ENCODE peak calls at places on chromosomes 12 and 14, in seven cellular contexts. T, I, X, U, V, S and H are unnamed samples.

GRCh38 chr12:114221136-114221838 is 184.7 kb downstream of the TBX5 start:
- DNase-seq in T (no peak), I (no peak), X (peak; percentile 62), U (no peak), V (no peak), S (no peak), H (no peak)

GRCh38 chr14:105902131-105902898 is 375.9 kb downstream of the TMEM121 start:
- DNase-seq in T (no peak), I (no peak), X (no peak), U (no peak), V (no peak), S (no peak), H (no peak)

GRCh38 chr12:22271036-22271435 is 63.5 kb downstream of the ST8SIA1 start:
- DNase-seq in T (no peak), I (peak; percentile 36), X (peak; percentile 89), U (no peak), V (no peak), S (no peak), H (no peak)

GRCh38 chr12:66960704-66961690 is 282.1 kb upstream of the GRIP1 start:
- DNase-seq in T (no peak), I (no peak), X (no peak), U (peak; percentile 32), V (no peak), S (no peak), H (no peak)

GRCh38 chr14:92635896-92636295 is 112.5 kb downstream of the LGMN start:
- DNase-seq in T (peak; percentile 12), I (no peak), X (no peak), U (no peak), V (no peak), S (no peak), H (no peak)

GRCh38 chr14:22837059-22837749 is 819 bp downstream of the MMP14 start:
- DNase-seq in T (peak; percentile 83), I (no peak), X (peak; percentile 61), U (no peak), V (no peak), S (no peak), H (peak; percentile 68)

GRCh38 chr12:71947645-71948105 is 9.0 kb downstream of the TPH2 start:
- DNase-seq in T (no peak), I (no peak), X (peak; percentile 15), U (no peak), V (peak; percentile 16), S (no peak), H (peak; percentile 22)

GRCh38 chr12:53190108-53190729 is 9.5 kb upstream of the CSAD start:
- DNase-seq in T (no peak), I (no peak), X (peak; percentile 76), U (no peak), V (no peak), S (peak; percentile 83), H (peak; percentile 65)

GRCh38 chr14:29222671-29223268 is 456.2 kb downstream of the FOXG1 start:
- DNase-seq in T (no peak), I (peak; percentile 37), X (peak; percentile 74), U (peak; percentile 43), V (no peak), S (no peak), H (peak; percentile 28)

GRCh38 chr14:25055998-25056687 is 6.2 kb upstream of the STXBP6 start:
- DNase-seq in T (no peak), I (no peak), X (no peak), U (no peak), V (no peak), S (no peak), H (no peak)

GRCh38 chr14:86430807-86431206 is 900.9 kb downstream of the FLRT2 start:
- DNase-seq in T (no peak), I (no peak), X (no peak), U (no peak), V (no peak), S (no peak), H (no peak)

GRCh38 chr12:89775336-89776005 is 66.8 kb upstream of the ATP2B1 start:
- DNase-seq in T (no peak), I (peak; percentile 30), X (no peak), U (no peak), V (no peak), S (no peak), H (no peak)

GRCh38 chr12:95721320-95721719 is 69.2 kb downstream of the NTN4 start:
- DNase-seq in T (no peak), I (no peak), X (no peak), U (no peak), V (no peak), S (no peak), H (no peak)

GRCh38 chr14:105399441-105399775 is 1.1 kb downstream of the TEX22 start:
- DNase-seq in T (peak; percentile 77), I (no peak), X (no peak), U (no peak), V (no peak), S (no peak), H (no peak)

GRCh38 chr12:96271469-96272199 is 77.5 kb downstream of the ELK3 start:
- DNase-seq in T (no peak), I (no peak), X (no peak), U (no peak), V (no peak), S (no peak), H (no peak)

GRCh38 chr14:79051009-79051710 is 881.0 kb downstream of the NRXN3 start:
- DNase-seq in T (no peak), I (no peak), X (no peak), U (no peak), V (no peak), S (no peak), H (no peak)

GRCh38 chr12:108475396-108475795 is 39.7 kb upstream of the FICD start:
- DNase-seq in T (no peak), I (no peak), X (no peak), U (no peak), V (no peak), S (no peak), H (no peak)

GRCh38 chr12:27981874-27982273 is 9.3 kb upstream of the PTHLH start:
- DNase-seq in T (no peak), I (no peak), X (no peak), U (no peak), V (no peak), S (no peak), H (no peak)

GRCh38 chr14:102187044-102187443 is 47.3 kb downstream of the WDR20 start:
- DNase-seq in T (no peak), I (peak; percentile 52), X (peak; percentile 78), U (no peak), V (no peak), S (no peak), H (no peak)

GRCh38 chr12:39723831-39724230 is 104.2 kb upstream of the ABCD2 start:
- DNase-seq in T (no peak), I (peak; percentile 5), X (peak; percentile 77), U (no peak), V (no peak), S (no peak), H (peak; percentile 75)

GRCh38 chr12:124551268-124552144 is 15.9 kb downstream of the NCOR2 start:
- DNase-seq in T (peak; percentile 92), I (no peak), X (no peak), U (no peak), V (peak; percentile 59), S (no peak), H (peak; percentile 94)
- TF ChIP-seq CTCF in T (no peak), I (no peak), X (no peak), U (peak; percentile 1), V (no peak), S (no peak), H (no peak)

GRCh38 chr12:24054411-24054810 is 104.9 kb upstream of the SOX5 start:
- DNase-seq in T (no peak), I (no peak), X (peak; percentile 17), U (no peak), V (no peak), S (no peak), H (no peak)

GRCh38 chr12:24055747-24056146 is 106.3 kb upstream of the SOX5 start:
- DNase-seq in T (no peak), I (no peak), X (no peak), U (no peak), V (no peak), S (no peak), H (no peak)

GRCh38 chr12:24062642-24063245 is 113.3 kb upstream of the SOX5 start:
- DNase-seq in T (no peak), I (no peak), X (peak; percentile 72), U (no peak), V (no peak), S (no peak), H (no peak)

GRCh38 chr12:24060089-24060488 is 110.6 kb upstream of the SOX5 start:
- DNase-seq in T (no peak), I (no peak), X (no peak), U (no peak), V (no peak), S (no peak), H (no peak)

GRCh38 chr12:24057920-24058476 is 108.5 kb upstream of the SOX5 start:
- DNase-seq in T (no peak), I (no peak), X (no peak), U (no peak), V (no peak), S (no peak), H (no peak)
- TF ChIP-seq CTCF in T (no peak), I (no peak), X (no peak), U (no peak), V (no peak), S (no peak), H (no peak)

GRCh38 chr12:109797905-109798669 is 35.1 kb downstream of the TRPV4 start:
- DNase-seq in T (no peak), I (no peak), X (no peak), U (no peak), V (no peak), S (no peak), H (peak; percentile 92)
- TF ChIP-seq CTCF in T (no peak), I (peak; percentile 29), X (peak; percentile 28), U (peak; percentile 10), V (no peak), S (no peak), H (peak; percentile 57)

GRCh38 chr12:102811125-102811737 is 105.8 kb downstream of the PAH start:
- DNase-seq in T (no peak), I (no peak), X (peak; percentile 4), U (peak; percentile 15), V (no peak), S (no peak), H (peak; percentile 48)
- TF ChIP-seq CTCF in T (peak; percentile 47), I (peak; percentile 64), X (peak; percentile 13), U (peak; percentile 71), V (peak; percentile 20), S (peak; percentile 28), H (peak; percentile 84)

DNA sequence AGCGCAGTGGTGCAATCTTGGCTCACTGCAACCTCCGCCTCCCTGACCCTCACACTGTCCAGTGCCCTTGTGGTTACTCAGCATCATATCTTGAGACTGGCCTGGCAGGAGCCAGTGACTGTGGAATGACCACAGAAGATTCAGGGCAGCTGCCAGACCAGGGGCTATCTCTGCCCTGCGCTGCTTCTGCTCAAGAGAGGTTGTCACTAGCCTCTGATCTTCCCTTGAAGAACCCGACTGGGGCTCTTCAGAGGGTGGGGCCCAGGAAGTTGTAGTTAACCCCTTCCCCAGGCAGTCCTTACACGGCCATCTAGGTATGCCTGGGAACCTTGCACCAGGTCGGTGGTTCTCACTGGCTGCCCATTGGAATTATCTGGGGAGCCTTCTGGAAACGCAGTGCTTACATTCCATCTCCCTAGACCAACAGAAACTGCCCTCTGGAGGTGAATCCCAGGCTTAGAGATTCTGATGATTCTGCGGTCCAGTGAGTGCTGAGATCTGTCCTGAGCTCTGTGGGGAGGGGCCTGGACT is 41.4 kb downstream of the PLEKHG3 start:
- DNase-seq in T (no peak), I (no peak), X (peak; percentile 50), U (no peak), V (no peak), S (no peak), H (no peak)
- TF ChIP-seq CTCF in T (no peak), I (peak; percentile 10), X (no peak), U (no peak), V (no peak), S (no peak), H (no peak)

GRCh38 chr12:92408072-92408900 is 262.6 kb upstream of the BTG1 start:
- DNase-seq in T (no peak), I (no peak), X (peak; percentile 41), U (peak; percentile 56), V (no peak), S (no peak), H (peak; percentile 71)
- TF ChIP-seq CTCF in T (peak; percentile 59), I (peak; percentile 52), X (peak; percentile 42), U (peak; percentile 74), V (no peak), S (peak; percentile 19), H (peak; percentile 81)